ENCODE peak calls at places on chromosomes 13 and 19, in six cellular contexts. P, T, U, Q, I and G are unnamed samples.

GRCh38 chr13:97932006-97932405 is 21.5 kb upstream of the IPO5 start:
- DNase-seq in P (no peak), T (no peak), U (no peak), Q (no peak), I (no peak), G (no peak)

GRCh38 chr13:25802579-25802978 is 249.2 kb downstream of the SHISA2 start:
- DNase-seq in P (no peak), T (no peak), U (no peak), Q (no peak), I (no peak), G (no peak)

GRCh38 chr13:86731987-86732386 is 932.8 kb upstream of the SLITRK6 start:
- DNase-seq in P (no peak), T (no peak), U (no peak), Q (no peak), I (no peak), G (no peak)

GRCh38 chr19:23823952-23824389 is 65.3 kb upstream of the ZNF681 start:
- DNase-seq in P (no peak), T (no peak), U (no peak), Q (peak; percentile 3), I (no peak), G (no peak)

GRCh38 chr13:29800687-29801086 is 49.7 kb downstream of the UBL3 start:
- DNase-seq in P (no peak), T (no peak), U (no peak), Q (no peak), I (no peak), G (no peak)

GRCh38 chr19:7852851-7853759 is 21.1 kb downstream of the PRR36 start:
- DNase-seq in P (no peak), T (peak; percentile 94), U (peak; percentile 36), Q (peak; percentile 52), I (peak; percentile 48), G (peak; percentile 99)

GRCh38 chr13:108962652-108963051 is 333.2 kb downstream of the MYO16 start:
- DNase-seq in P (no peak), T (no peak), U (no peak), Q (peak; percentile 28), I (peak; percentile 32), G (no peak)

GRCh38 chr13:46893820-46894533 is 2.9 kb downstream of the HTR2A start:
- DNase-seq in P (peak; percentile 84), T (peak; percentile 93), U (peak; percentile 52), Q (peak; percentile 58), I (peak; percentile 70), G (peak; percentile 47)

GRCh38 chr13:94683426-94683825 is 28.9 kb downstream of the SOX21 start:
- DNase-seq in P (no peak), T (no peak), U (no peak), Q (no peak), I (peak; percentile 21), G (no peak)

GRCh38 chr19:6733338-6734095 is 3.9 kb downstream of the GPR108 start:
- DNase-seq in P (no peak), T (peak; percentile 65), U (no peak), Q (no peak), I (no peak), G (no peak)

GRCh38 chr13:27006519-27007161 is 165.0 kb downstream of the USP12 start:
- DNase-seq in P (no peak), T (peak; percentile 83), U (no peak), Q (peak; percentile 47), I (peak; percentile 23), G (peak; percentile 47)

GRCh38 chr13:26469602-26470001 is 87.9 kb upstream of the WASF3 start:
- DNase-seq in P (no peak), T (no peak), U (no peak), Q (no peak), I (no peak), G (no peak)

GRCh38 chr13:74005320-74006154 is 128.7 kb downstream of the KLF12 start:
- DNase-seq in P (no peak), T (no peak), U (no peak), Q (no peak), I (no peak), G (no peak)

GRCh38 chr13:112248909-112249592 is 127.1 kb upstream of the SPACA7 start:
- DNase-seq in P (no peak), T (no peak), U (no peak), Q (no peak), I (no peak), G (no peak)

GRCh38 chr13:39132286-39132685 is 94.0 kb downstream of the NHLRC3 start:
- DNase-seq in P (no peak), T (no peak), U (no peak), Q (no peak), I (no peak), G (no peak)

GRCh38 chr13:20609145-20609544 is 42.2 kb downstream of the IFT88 start:
- DNase-seq in P (no peak), T (no peak), U (no peak), Q (peak; percentile 87), I (peak; percentile 82), G (no peak)

GRCh38 chr13:106534844-106535551 is 464 bp downstream of the EFNB2 start:
- DNase-seq in P (no peak), T (peak; percentile 90), U (no peak), Q (peak; percentile 42), I (peak; percentile 12), G (no peak)

GRCh38 chr13:44273991-44274810 is 99.4 kb upstream of the SERP2 start:
- DNase-seq in P (peak; percentile 57), T (no peak), U (no peak), Q (peak; percentile 94), I (peak; percentile 77), G (no peak)

GRCh38 chr19:58304255-58304654 is 922 bp upstream of the ERVK3-1 start:
- DNase-seq in P (no peak), T (no peak), U (no peak), Q (no peak), I (no peak), G (no peak)

DNA sequence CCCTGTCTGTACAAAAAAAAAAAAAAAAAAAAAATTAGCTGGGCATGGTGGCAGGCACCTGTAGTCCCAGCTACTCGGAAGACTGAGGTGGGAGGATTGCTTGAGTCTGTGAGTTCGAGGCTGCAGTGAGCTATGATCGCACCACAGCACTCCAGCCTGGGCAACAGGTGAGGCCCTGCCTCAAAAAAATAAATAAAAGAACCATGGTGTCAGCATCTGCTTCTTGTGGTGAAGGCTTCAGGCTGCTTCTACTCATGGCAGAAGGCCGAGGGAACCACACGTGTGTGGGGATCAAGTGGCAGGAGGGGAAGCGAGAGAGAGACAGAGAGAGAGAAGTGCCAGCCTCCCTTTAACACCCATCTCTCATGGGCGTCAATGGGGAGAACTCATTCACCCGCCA is 13.5 kb downstream of the BCL3 start:
- DNase-seq in P (no peak), T (no peak), U (no peak), Q (no peak), I (no peak), G (no peak)
- TF ChIP-seq CTCF in P (no peak), T (no peak), U (no peak), Q (no peak), I (no peak), G (no peak)

GRCh38 chr13:75647126-75647784 is 11.1 kb downstream of the LMO7 start:
- DNase-seq in P (no peak), T (no peak), U (no peak), Q (no peak), I (no peak), G (no peak)
- TF ChIP-seq CTCF in P (no peak), T (no peak), U (no peak), Q (no peak), I (no peak), G (no peak)

GRCh38 chr19:42021185-42021584 is 27.2 kb upstream of the ATP1A3 start:
- DNase-seq in P (no peak), T (no peak), U (no peak), Q (no peak), I (no peak), G (no peak)

GRCh38 chr19:42024622-42025111 is 30.6 kb upstream of the ATP1A3 start:
- DNase-seq in P (no peak), T (no peak), U (no peak), Q (peak; percentile 57), I (peak; percentile 66), G (no peak)

GRCh38 chr19:42022616-42023015 is 28.6 kb upstream of the ATP1A3 start:
- DNase-seq in P (no peak), T (no peak), U (no peak), Q (no peak), I (no peak), G (no peak)

GRCh38 chr19:42023943-42024260 is 29.9 kb upstream of the ATP1A3 start:
- DNase-seq in P (no peak), T (no peak), U (no peak), Q (no peak), I (no peak), G (no peak)

GRCh38 chr19:42023121-42023942 is 29.3 kb upstream of the ATP1A3 start:
- DNase-seq in P (no peak), T (no peak), U (no peak), Q (peak; percentile 9), I (no peak), G (no peak)
- TF ChIP-seq CTCF in P (no peak), T (no peak), U (peak; percentile 12), Q (no peak), I (no peak), G (peak; percentile 30)

DNA sequence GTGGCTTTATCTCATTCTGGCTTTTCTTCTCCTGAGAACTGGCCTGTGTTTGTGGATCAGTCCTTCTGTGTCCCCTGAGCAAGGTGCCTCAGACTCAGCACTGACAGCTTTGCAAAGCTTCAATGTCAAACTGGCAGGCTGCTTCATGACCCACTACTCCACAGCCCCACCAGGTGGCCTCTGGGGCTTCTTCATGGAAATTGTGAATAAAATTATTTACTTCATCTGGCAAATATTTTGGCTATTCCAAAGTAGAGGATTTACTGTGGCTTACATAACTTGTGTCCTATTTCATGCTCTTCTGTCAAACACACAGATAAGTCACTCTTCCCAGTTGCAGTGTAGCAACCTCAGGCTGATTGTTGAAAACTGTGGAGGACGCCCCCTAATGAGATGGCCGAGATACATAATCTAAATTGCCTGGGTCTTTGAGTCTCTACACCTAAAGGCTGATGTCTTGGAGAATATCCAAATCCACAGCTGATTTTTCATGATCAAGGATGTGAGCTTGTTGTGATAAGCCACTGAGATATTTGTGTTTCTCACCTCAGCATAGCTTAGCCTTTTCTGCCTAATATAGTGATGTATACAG is 721.9 kb upstream of the SLC10A2 start:
- DNase-seq in P (no peak), T (no peak), U (no peak), Q (peak; percentile 0), I (no peak), G (no peak)
- TF ChIP-seq CTCF in P (no peak), T (no peak), U (no peak), Q (no peak), I (no peak), G (no peak)